ENCODE peak calls at places on chromosomes 13 and 19, in five cellular contexts. O, P, X, N and Q are unnamed samples.

GRCh38 chr19:46958542-46958941 is 61.1 kb upstream of the NPAS1 start:
- DNase-seq in X (no peak), P (peak; percentile 86), O (no peak), N (no peak), Q (no peak)

GRCh38 chr13:20938302-20938701 is 35.8 kb upstream of the XPO4 start:
- DNase-seq in N (no peak), O (no peak), P (no peak), X (no peak), Q (no peak)

GRCh38 chr19:40717880-40718773 is 1.2 kb downstream of the ITPKC start:
- DNase-seq in P (peak; percentile 46), O (peak; percentile 68), N (no peak), X (peak; percentile 23), Q (no peak)

GRCh38 chr19:15640294-15640903 is at the start of gene CYP4F3:
- DNase-seq in X (no peak), N (peak; percentile 43), P (no peak), O (no peak), Q (no peak)

GRCh38 chr19:48962849-48963165 is 2.3 kb upstream of the FTL start:
- DNase-seq in N (no peak), X (no peak), O (peak; percentile 58), P (no peak), Q (no peak)

GRCh38 chr19:1122972-1123363 is 19.2 kb downstream of the GPX4 start:
- DNase-seq in X (peak; percentile 53), N (no peak), O (peak; percentile 97), P (peak; percentile 70), Q (no peak)

GRCh38 chr19:38655148-38655824 is 7.8 kb downstream of the ACTN4 start:
- DNase-seq in P (peak; percentile 70), X (no peak), O (peak; percentile 76), N (no peak), Q (no peak)

GRCh38 chr13:38566526-38566925 is 120.4 kb upstream of the FREM2 start:
- DNase-seq in X (no peak), N (no peak), O (no peak), P (no peak), Q (no peak)

GRCh38 chr13:111339366-111340143 is 19.1 kb downstream of the TEX29 start:
- DNase-seq in O (peak; percentile 33), N (peak; percentile 1), X (no peak), P (no peak), Q (no peak)

GRCh38 chr13:87999791-88000190 is 328.6 kb downstream of the SLITRK5 start:
- DNase-seq in N (no peak), O (no peak), X (no peak), P (peak; percentile 40), Q (no peak)

GRCh38 chr13:76004411-76004810 is 368.3 kb downstream of the LMO7 start:
- DNase-seq in O (no peak), P (no peak), X (no peak), N (no peak), Q (no peak)

GRCh38 chr13:30600470-30600869 is 17.2 kb upstream of the USPL1 start:
- DNase-seq in N (no peak), P (no peak), X (no peak), O (no peak), Q (no peak)

GRCh38 chr19:40519352-40520322 is 52.8 kb downstream of the SPTBN4 start:
- DNase-seq in P (peak; percentile 25), N (no peak), X (no peak), O (peak; percentile 81), Q (no peak)

GRCh38 chr13:28820099-28821051 is at the start of gene MTUS2:
- DNase-seq in N (no peak), X (no peak), O (peak; percentile 83), P (peak; percentile 2), Q (no peak)

GRCh38 chr19:14561249-14561648 is 10.6 kb downstream of the NDUFB7 start:
- DNase-seq in N (no peak), P (no peak), O (no peak), X (no peak), Q (no peak)

GRCh38 chr19:10555613-10555979 is 10.2 kb downstream of the KRI1 start:
- DNase-seq in O (no peak), N (no peak), X (no peak), P (no peak), Q (no peak)

GRCh38 chr19:3880471-3881271 is at the start of gene ATCAY:
- DNase-seq in P (no peak), O (peak; percentile 89), X (no peak), N (no peak), Q (no peak)

GRCh38 chr19:35116085-35116801 is 620 bp downstream of the FXYD3 start:
- DNase-seq in O (no peak), P (no peak), N (no peak), X (no peak), Q (no peak)

GRCh38 chr13:32426191-32426980 is 1.5 kb downstream of the N4BP2L1 start:
- DNase-seq in X (peak; percentile 40), N (no peak), P (peak; percentile 46), O (peak; percentile 46), Q (no peak)

GRCh38 chr19:48110350-48110966 is at the start of gene PLA2G4C:
- DNase-seq in N (peak; percentile 92), P (peak; percentile 95), X (peak; percentile 85), O (peak; percentile 94), Q (peak; percentile 65)

GRCh38 chr19:2483084-2483483 is 7.2 kb downstream of the GADD45B start:
- DNase-seq in X (no peak), N (no peak), O (no peak), P (peak; percentile 49), Q (no peak)

GRCh38 chr13:22883262-22883840 is 297.4 kb upstream of the SGCG start:
- DNase-seq in P (no peak), X (no peak), O (no peak), N (no peak), Q (no peak)

GRCh38 chr13:44853641-44854040 is 135.6 kb downstream of the NUFIP1 start:
- DNase-seq in X (no peak), P (no peak), O (no peak), N (no peak), Q (no peak)

GRCh38 chr13:24112791-24113190 is 47.7 kb upstream of the SPATA13 start:
- DNase-seq in X (no peak), P (peak; percentile 53), O (no peak), N (no peak), Q (no peak)

GRCh38 chr19:17610384-17610783 is 54.9 kb downstream of the COLGALT1 start:
- DNase-seq in O (no peak), P (no peak), X (no peak), N (no peak), Q (no peak)

GRCh38 chr13:85816413-85816812 is 17.2 kb upstream of the SLITRK6 start:
- DNase-seq in P (no peak), O (no peak), X (no peak), N (no peak), Q (no peak)

GRCh38 chr19:48629599-48630288 is 7.4 kb downstream of the DBP start:
- DNase-seq in O (peak; percentile 99), X (no peak), N (no peak), P (peak; percentile 71), Q (no peak)

GRCh38 chr13:30679483-30680330 is 55.6 kb upstream of the ALOX5AP start:
- DNase-seq in P (peak; percentile 48), N (no peak), X (peak; percentile 41), O (peak; percentile 77), Q (no peak)

GRCh38 chr13:107375701-107376350 is 807.9 kb upstream of the ARGLU1 start:
- DNase-seq in P (no peak), O (no peak), N (no peak), X (no peak), Q (no peak)

GRCh38 chr19:9507285-9507684 is 8.9 kb upstream of the ZNF560 start:
- DNase-seq in N (no peak), P (no peak), O (no peak), X (no peak), Q (no peak)
- H3K9me3 ChIP-seq in N (peaks cover 96% of the 10 kb centered on the region), P (peaks cover 82% of the 10 kb centered on the region), O (peaks cover 66% of the 10 kb centered on the region), X (peaks cover 6% of the 10 kb centered on the region), Q (no peaks in the 10 kb centered on the region)

DNA sequence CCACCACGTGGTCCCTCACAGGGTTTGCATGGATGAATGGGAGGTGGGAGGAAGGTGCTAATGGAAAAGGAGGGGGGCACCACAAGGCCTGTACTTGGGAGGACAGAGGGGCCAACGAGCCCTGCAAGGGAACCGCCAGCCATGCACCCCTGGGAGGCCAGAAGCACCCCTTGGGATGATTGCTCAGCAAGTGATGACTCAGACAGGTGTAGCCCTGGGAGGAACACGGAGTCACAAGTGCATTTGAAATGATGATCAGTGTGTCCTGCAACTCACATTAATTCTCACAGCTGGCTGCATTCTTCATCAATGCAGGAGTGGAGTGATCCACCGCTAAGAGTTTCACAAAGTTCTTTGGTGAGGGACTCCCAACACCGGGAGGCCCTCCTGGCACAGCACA is 82.8 kb upstream of the ZNF254 start:
- DNase-seq in O (no peak), N (no peak), P (no peak), X (no peak), Q (no peak)
- H3K9me3 ChIP-seq in O (peaks cover 35% of the 10 kb centered on the region), N (no peaks in the 10 kb centered on the region), P (peaks cover 19% of the 10 kb centered on the region), X (no peaks in the 10 kb centered on the region), Q (no peaks in the 10 kb centered on the region)

DNA sequence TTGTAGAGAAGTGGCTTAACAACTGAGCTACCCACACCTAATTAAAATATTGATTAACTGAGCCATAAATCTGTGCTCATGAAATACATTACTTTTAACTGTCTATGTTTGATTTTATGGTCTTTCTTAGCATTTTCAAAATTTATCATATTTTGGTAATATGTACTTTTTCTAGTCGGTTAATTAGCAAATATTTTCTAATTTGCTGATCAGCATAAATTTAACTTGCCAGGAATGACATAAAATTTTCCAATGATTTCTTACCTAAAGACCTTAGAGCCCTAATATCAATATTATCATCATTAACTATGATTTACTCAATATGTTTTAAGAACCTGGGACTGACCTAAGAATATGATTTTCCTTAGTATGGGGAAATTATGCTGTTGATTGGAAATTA is 19.9 kb upstream of the COG6 start:
- DNase-seq in N (no peak), P (no peak), X (no peak), O (no peak), Q (no peak)
- H3K9me3 ChIP-seq in N (peaks cover 28% of the 10 kb centered on the region), P (peaks cover 18% of the 10 kb centered on the region), X (no peaks in the 10 kb centered on the region), O (peaks cover 19% of the 10 kb centered on the region), Q (no peaks in the 10 kb centered on the region)

GRCh38 chr19:12270854-12271253 is 23.8 kb downstream of the ZNF44 start:
- DNase-seq in O (no peak), N (no peak), X (no peak), P (no peak), Q (no peak)
- H3K9me3 ChIP-seq in O (peaks cover 68% of the 10 kb centered on the region), N (peaks cover 95% of the 10 kb centered on the region), X (peaks cover 42% of the 10 kb centered on the region), P (peaks cover 92% of the 10 kb centered on the region), Q (peaks cover 47% of the 10 kb centered on the region)

GRCh38 chr19:7076151-7076550 is 6.6 kb downstream of the ZNF557 start:
- DNase-seq in X (no peak), P (no peak), O (no peak), N (no peak), Q (no peak)
- H3K9me3 ChIP-seq in X (peaks cover 40% of the 10 kb centered on the region), P (peaks cover 88% of the 10 kb centered on the region), O (peaks cover 60% of the 10 kb centered on the region), N (peaks cover 63% of the 10 kb centered on the region), Q (peaks cover 41% of the 10 kb centered on the region)

DNA sequence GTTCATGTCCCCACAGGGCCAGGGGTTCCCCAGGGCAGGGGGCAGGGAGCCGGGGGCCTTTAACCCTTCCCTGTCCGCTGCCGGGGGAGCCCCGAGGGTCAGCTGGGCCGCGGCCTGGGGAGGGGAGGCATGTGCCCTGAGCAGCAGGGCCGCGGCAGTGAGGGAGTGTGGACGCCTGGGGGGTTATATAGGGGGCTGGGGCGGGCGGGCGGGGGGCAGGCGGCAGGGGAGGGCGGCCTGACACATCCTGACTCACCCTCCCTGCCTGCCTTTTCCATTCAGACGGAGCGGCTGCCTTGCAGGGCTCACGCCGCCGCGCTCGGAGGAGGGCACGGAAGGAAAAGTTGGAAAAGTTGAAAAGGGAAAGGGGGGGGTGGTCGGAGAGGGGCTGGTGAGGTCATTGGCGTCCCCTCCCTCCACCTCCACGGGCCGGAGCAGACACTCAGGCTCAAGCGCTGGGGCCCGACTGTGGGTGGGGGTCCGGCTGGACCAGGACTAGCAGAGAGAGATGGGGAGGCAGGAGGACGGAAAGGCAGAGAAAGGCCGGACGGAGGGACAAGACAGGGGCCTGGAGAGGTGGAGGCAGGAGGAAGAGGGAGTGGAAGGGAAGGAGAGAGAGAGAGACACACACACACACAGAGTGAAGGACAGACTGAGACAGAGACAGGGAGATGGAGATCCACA is at the start of gene IL11:
- DNase-seq in O (peak; percentile 70), N (no peak), P (peak; percentile 84), X (no peak), Q (no peak)
- H3K9me3 ChIP-seq in O (no peaks in the 10 kb centered on the region), N (no peaks in the 10 kb centered on the region), P (no peaks in the 10 kb centered on the region), X (no peaks in the 10 kb centered on the region), Q (no peaks in the 10 kb centered on the region)